ENCODE peak calls at places on chromosome 18, in nine cellular contexts. One of them, this sample, is unnamed.

GRCh38 chr18:61556316-61556715 is 223.1 kb downstream of the CDH20 start:
- DNase-seq in AG04449: no peak
- DNase-seq in upper lobe of right lung: no peak
- DNase-seq in D721Med: no peak
- DNase-seq in heart left ventricle: no peak
- DNase-seq in A549: no peak
- DNase-seq in CD4-positive, alpha-beta T cell: no peak
- DNase-seq in NB4: no peak
- DNase-seq in hepatocyte: no peak
- DNase-seq in this sample: no peak

GRCh38 chr18:48792611-48793368 is 158.0 kb downstream of the SMAD7 start:
- DNase-seq in D721Med: no peak
- DNase-seq in NB4: no peak
- DNase-seq in CD4-positive, alpha-beta T cell: no peak
- DNase-seq in A549: no peak
- DNase-seq in upper lobe of right lung: peak; percentile 20
- DNase-seq in hepatocyte: no peak
- DNase-seq in AG04449: no peak
- DNase-seq in heart left ventricle: no peak
- DNase-seq in this sample: no peak

GRCh38 chr18:78686976-78687685 is 292.5 kb upstream of the SALL3 start:
- DNase-seq in hepatocyte: no peak
- DNase-seq in CD4-positive, alpha-beta T cell: no peak
- DNase-seq in upper lobe of right lung: no peak
- DNase-seq in D721Med: no peak
- DNase-seq in heart left ventricle: no peak
- DNase-seq in AG04449: no peak
- DNase-seq in A549: no peak
- DNase-seq in NB4: no peak
- DNase-seq in this sample: no peak

GRCh38 chr18:21242141-21243040 is at the start of gene GREB1L:
- DNase-seq in heart left ventricle: peak; percentile 50
- DNase-seq in hepatocyte: peak; percentile 90
- DNase-seq in upper lobe of right lung: peak; percentile 72
- DNase-seq in NB4: peak; percentile 61
- DNase-seq in D721Med: peak; percentile 61
- DNase-seq in CD4-positive, alpha-beta T cell: no peak
- DNase-seq in AG04449: no peak
- DNase-seq in A549: peak; percentile 40
- DNase-seq in this sample: peak; percentile 70

GRCh38 chr18:76494541-76495403 is at the start of gene ZNF516:
- DNase-seq in CD4-positive, alpha-beta T cell: no peak
- DNase-seq in NB4: peak; percentile 82
- DNase-seq in heart left ventricle: no peak
- DNase-seq in A549: peak; percentile 11
- DNase-seq in AG04449: no peak
- DNase-seq in hepatocyte: peak; percentile 85
- DNase-seq in D721Med: no peak
- DNase-seq in upper lobe of right lung: no peak
- DNase-seq in this sample: peak; percentile 66

GRCh38 chr18:3405713-3406112 is 44.3 kb upstream of the TGIF1 start:
- DNase-seq in hepatocyte: no peak
- DNase-seq in upper lobe of right lung: no peak
- DNase-seq in heart left ventricle: no peak
- DNase-seq in A549: no peak
- DNase-seq in AG04449: no peak
- DNase-seq in CD4-positive, alpha-beta T cell: no peak
- DNase-seq in D721Med: no peak
- DNase-seq in NB4: peak; percentile 36
- DNase-seq in this sample: no peak

GRCh38 chr18:45167109-45167551 is 448.1 kb upstream of the SLC14A2 start:
- DNase-seq in upper lobe of right lung: no peak
- DNase-seq in A549: no peak
- DNase-seq in AG04449: no peak
- DNase-seq in NB4: no peak
- DNase-seq in heart left ventricle: no peak
- DNase-seq in D721Med: no peak
- DNase-seq in CD4-positive, alpha-beta T cell: no peak
- DNase-seq in hepatocyte: peak; percentile 12
- DNase-seq in this sample: no peak

GRCh38 chr18:3799515-3799914 is 349.5 kb downstream of the TGIF1 start:
- DNase-seq in NB4: no peak
- DNase-seq in heart left ventricle: no peak
- DNase-seq in A549: no peak
- DNase-seq in CD4-positive, alpha-beta T cell: no peak
- DNase-seq in AG04449: no peak
- DNase-seq in hepatocyte: no peak
- DNase-seq in D721Med: no peak
- DNase-seq in upper lobe of right lung: no peak
- DNase-seq in this sample: no peak

GRCh38 chr18:36128907-36129299 is 237 bp downstream of the SLC39A6 start:
- DNase-seq in AG04449: no peak
- DNase-seq in hepatocyte: no peak
- DNase-seq in D721Med: no peak
- DNase-seq in heart left ventricle: no peak
- DNase-seq in A549: no peak
- DNase-seq in upper lobe of right lung: no peak
- DNase-seq in CD4-positive, alpha-beta T cell: no peak
- DNase-seq in NB4: no peak
- DNase-seq in this sample: no peak

GRCh38 chr18:48459471-48459870 is 50.3 kb upstream of the ZBTB7C start:
- DNase-seq in heart left ventricle: no peak
- DNase-seq in CD4-positive, alpha-beta T cell: no peak
- DNase-seq in NB4: peak; percentile 44
- DNase-seq in D721Med: no peak
- DNase-seq in AG04449: no peak
- DNase-seq in hepatocyte: no peak
- DNase-seq in A549: no peak
- DNase-seq in upper lobe of right lung: no peak
- DNase-seq in this sample: no peak

GRCh38 chr18:24362757-24363156 is 34.9 kb downstream of the OSBPL1A start:
- DNase-seq in upper lobe of right lung: no peak
- DNase-seq in AG04449: no peak
- DNase-seq in hepatocyte: no peak
- DNase-seq in D721Med: no peak
- DNase-seq in CD4-positive, alpha-beta T cell: no peak
- DNase-seq in A549: no peak
- DNase-seq in heart left ventricle: no peak
- DNase-seq in NB4: no peak
- DNase-seq in this sample: no peak

GRCh38 chr18:45657357-45658335 is 42.4 kb downstream of the SLC14A2 start:
- DNase-seq in AG04449: no peak
- DNase-seq in NB4: peak; percentile 59
- DNase-seq in hepatocyte: no peak
- DNase-seq in CD4-positive, alpha-beta T cell: no peak
- DNase-seq in upper lobe of right lung: no peak
- DNase-seq in D721Med: no peak
- DNase-seq in A549: no peak
- DNase-seq in heart left ventricle: no peak
- DNase-seq in this sample: no peak

GRCh38 chr18:28855524-28855923 is 678.6 kb upstream of the CDH2 start:
- DNase-seq in A549: no peak
- DNase-seq in AG04449: no peak
- DNase-seq in NB4: no peak
- DNase-seq in upper lobe of right lung: no peak
- DNase-seq in heart left ventricle: no peak
- DNase-seq in hepatocyte: no peak
- DNase-seq in CD4-positive, alpha-beta T cell: no peak
- DNase-seq in D721Med: no peak
- DNase-seq in this sample: no peak

GRCh38 chr18:79855147-79855910 is 57.6 kb downstream of the KCNG2 start:
- DNase-seq in upper lobe of right lung: peak; percentile 52
- DNase-seq in AG04449: no peak
- DNase-seq in hepatocyte: no peak
- DNase-seq in CD4-positive, alpha-beta T cell: no peak
- DNase-seq in heart left ventricle: no peak
- DNase-seq in A549: no peak
- DNase-seq in NB4: peak; percentile 49
- DNase-seq in D721Med: no peak
- DNase-seq in this sample: peak; percentile 87

GRCh38 chr18:67599277-67599676 is 82.8 kb upstream of the DSEL start:
- DNase-seq in NB4: no peak
- DNase-seq in A549: no peak
- DNase-seq in hepatocyte: no peak
- DNase-seq in AG04449: no peak
- DNase-seq in CD4-positive, alpha-beta T cell: no peak
- DNase-seq in D721Med: no peak
- DNase-seq in upper lobe of right lung: no peak
- DNase-seq in heart left ventricle: no peak
- DNase-seq in this sample: no peak

GRCh38 chr18:47931707-47932103 is 1.2 kb upstream of the SMAD2 start:
- DNase-seq in upper lobe of right lung: peak; percentile 65
- DNase-seq in hepatocyte: peak; percentile 40
- DNase-seq in D721Med: no peak
- DNase-seq in heart left ventricle: peak; percentile 14
- DNase-seq in NB4: peak; percentile 90
- DNase-seq in CD4-positive, alpha-beta T cell: no peak
- DNase-seq in AG04449: no peak
- DNase-seq in A549: no peak
- DNase-seq in this sample: peak; percentile 25

GRCh38 chr18:25734336-25734735 is 356.1 kb downstream of the SS18 start:
- DNase-seq in heart left ventricle: no peak
- DNase-seq in CD4-positive, alpha-beta T cell: no peak
- DNase-seq in hepatocyte: no peak
- DNase-seq in NB4: no peak
- DNase-seq in AG04449: no peak
- DNase-seq in A549: no peak
- DNase-seq in upper lobe of right lung: no peak
- DNase-seq in D721Med: no peak
- DNase-seq in this sample: no peak

GRCh38 chr18:61199131-61199903 is 133.9 kb upstream of the CDH20 start:
- DNase-seq in CD4-positive, alpha-beta T cell: no peak
- DNase-seq in NB4: no peak
- DNase-seq in hepatocyte: no peak
- DNase-seq in upper lobe of right lung: no peak
- DNase-seq in A549: no peak
- DNase-seq in AG04449: peak; percentile 12
- DNase-seq in heart left ventricle: no peak
- DNase-seq in D721Med: no peak
- DNase-seq in this sample: no peak

GRCh38 chr18:23183356-23184150 is 48.3 kb downstream of the CABLES1 start:
- DNase-seq in NB4: no peak
- DNase-seq in CD4-positive, alpha-beta T cell: no peak
- DNase-seq in hepatocyte: peak; percentile 29
- DNase-seq in D721Med: no peak
- DNase-seq in AG04449: peak; percentile 84
- DNase-seq in heart left ventricle: no peak
- DNase-seq in upper lobe of right lung: no peak
- DNase-seq in A549: no peak
- DNase-seq in this sample: no peak

GRCh38 chr18:28884304-28884703 is 707.4 kb upstream of the CDH2 start:
- DNase-seq in A549: no peak
- DNase-seq in hepatocyte: no peak
- DNase-seq in D721Med: no peak
- DNase-seq in AG04449: no peak
- DNase-seq in CD4-positive, alpha-beta T cell: no peak
- DNase-seq in heart left ventricle: no peak
- DNase-seq in NB4: no peak
- DNase-seq in upper lobe of right lung: no peak
- DNase-seq in this sample: no peak

GRCh38 chr18:14947482-14948162 is 199.7 kb downstream of the ANKRD30B start:
- DNase-seq in NB4: no peak
- DNase-seq in upper lobe of right lung: no peak
- DNase-seq in A549: no peak
- DNase-seq in CD4-positive, alpha-beta T cell: no peak
- DNase-seq in heart left ventricle: no peak
- DNase-seq in D721Med: no peak
- DNase-seq in AG04449: no peak
- DNase-seq in hepatocyte: no peak
- DNase-seq in this sample: no peak

GRCh38 chr18:50281972-50282520 is 723 bp upstream of the MBD1 start:
- DNase-seq in AG04449: no peak
- DNase-seq in NB4: no peak
- DNase-seq in CD4-positive, alpha-beta T cell: no peak
- DNase-seq in heart left ventricle: no peak
- DNase-seq in D721Med: no peak
- DNase-seq in A549: no peak
- DNase-seq in upper lobe of right lung: no peak
- DNase-seq in hepatocyte: no peak
- DNase-seq in this sample: no peak
- TF ChIP-seq CTCF in AG04449: no peak
- TF ChIP-seq CTCF in NB4: no peak
- TF ChIP-seq CTCF in CD4-positive, alpha-beta T cell: no peak
- TF ChIP-seq CTCF in heart left ventricle: no peak
- TF ChIP-seq CTCF in D721Med: no peak
- TF ChIP-seq CTCF in A549: no peak
- TF ChIP-seq CTCF in upper lobe of right lung: no peak
- TF ChIP-seq CTCF in hepatocyte: no peak
- TF ChIP-seq CTCF in this sample: no peak

GRCh38 chr18:6729247-6730091 is at the start of gene ARHGAP28:
- DNase-seq in D721Med: peak; percentile 27
- DNase-seq in hepatocyte: peak; percentile 96
- DNase-seq in heart left ventricle: peak; percentile 81
- DNase-seq in NB4: no peak
- DNase-seq in AG04449: no peak
- DNase-seq in A549: peak; percentile 5
- DNase-seq in upper lobe of right lung: peak; percentile 91
- DNase-seq in CD4-positive, alpha-beta T cell: no peak
- DNase-seq in this sample: peak; percentile 54
- TF ChIP-seq CTCF in D721Med: peak; percentile 24
- TF ChIP-seq CTCF in hepatocyte: peak; percentile 43
- TF ChIP-seq CTCF in heart left ventricle: peak; percentile 20
- TF ChIP-seq CTCF in NB4: no peak
- TF ChIP-seq CTCF in AG04449: peak; percentile 43
- TF ChIP-seq CTCF in A549: no peak
- TF ChIP-seq CTCF in upper lobe of right lung: peak; percentile 31
- TF ChIP-seq CTCF in CD4-positive, alpha-beta T cell: no peak
- TF ChIP-seq CTCF in this sample: no peak

GRCh38 chr18:53606792-53607191 is 617.7 kb downstream of the MBD2 start:
- DNase-seq in heart left ventricle: no peak
- DNase-seq in D721Med: no peak
- DNase-seq in hepatocyte: no peak
- DNase-seq in NB4: no peak
- DNase-seq in A549: no peak
- DNase-seq in AG04449: no peak
- DNase-seq in upper lobe of right lung: no peak
- DNase-seq in CD4-positive, alpha-beta T cell: no peak
- DNase-seq in this sample: no peak
- TF ChIP-seq CTCF in heart left ventricle: no peak
- TF ChIP-seq CTCF in D721Med: no peak
- TF ChIP-seq CTCF in hepatocyte: no peak
- TF ChIP-seq CTCF in NB4: no peak
- TF ChIP-seq CTCF in A549: no peak
- TF ChIP-seq CTCF in AG04449: no peak
- TF ChIP-seq CTCF in upper lobe of right lung: no peak
- TF ChIP-seq CTCF in CD4-positive, alpha-beta T cell: no peak
- TF ChIP-seq CTCF in this sample: no peak

DNA sequence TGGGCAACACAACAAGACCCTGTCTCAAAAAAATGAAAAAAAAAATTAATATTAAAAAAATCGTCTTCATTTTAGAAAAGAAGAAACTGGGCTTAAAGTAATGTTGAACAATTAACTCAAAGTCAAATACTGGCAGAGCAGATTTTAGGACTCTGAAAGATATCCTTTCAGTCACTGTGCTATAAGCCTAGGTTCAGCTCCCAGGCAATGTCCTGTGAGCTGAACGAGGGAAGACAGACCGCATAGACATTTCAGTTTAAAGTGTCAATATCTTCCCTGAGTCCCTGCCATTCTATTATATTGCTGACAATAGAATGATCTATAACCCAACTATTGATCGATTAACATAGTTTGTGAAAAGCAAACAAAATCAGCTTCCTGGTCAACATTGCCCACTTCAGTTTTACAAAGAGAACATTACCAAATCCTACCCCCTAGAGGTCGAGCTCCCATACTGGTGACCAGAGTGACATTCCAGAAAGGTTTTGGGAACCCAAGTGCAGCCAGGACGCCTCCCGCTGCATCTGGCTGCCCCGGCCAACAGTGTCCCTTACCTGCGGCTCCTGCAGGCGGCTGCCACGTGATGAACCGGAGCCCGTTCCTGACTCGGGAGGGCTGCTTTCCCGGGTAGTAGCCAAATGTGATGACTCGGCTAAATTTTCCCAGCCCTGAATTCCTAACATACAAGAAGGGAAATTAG is 639 bp downstream of the MRO start:
- DNase-seq in A549: peak; percentile 40
- DNase-seq in upper lobe of right lung: peak; percentile 71
- DNase-seq in heart left ventricle: peak; percentile 9
- DNase-seq in NB4: peak; percentile 9
- DNase-seq in D721Med: no peak
- DNase-seq in AG04449: no peak
- DNase-seq in hepatocyte: peak; percentile 74
- DNase-seq in CD4-positive, alpha-beta T cell: no peak
- DNase-seq in this sample: no peak
- TF ChIP-seq CTCF in A549: no peak
- TF ChIP-seq CTCF in upper lobe of right lung: no peak
- TF ChIP-seq CTCF in heart left ventricle: no peak
- TF ChIP-seq CTCF in NB4: no peak
- TF ChIP-seq CTCF in D721Med: no peak
- TF ChIP-seq CTCF in AG04449: no peak
- TF ChIP-seq CTCF in hepatocyte: peak; percentile 20
- TF ChIP-seq CTCF in CD4-positive, alpha-beta T cell: no peak
- TF ChIP-seq CTCF in this sample: no peak

This sample was measured in GM20000.